ENCODE peak calls at places on chromosomes 2 and 18, in nine cellular contexts. One of them, this sample, is unnamed.
A peak's percentile ranks its signal among the peaks of the same experiment; 100 is the strongest.

GRCh38 chr2:222452422-222452950 is 28.1 kb downstream of the SGPP2 start:
- DNase-seq in adrenal gland: no peak
- DNase-seq in mesothelial cell of epicardium: no peak
- DNase-seq in uterus: peak; percentile 20
- DNase-seq in AG04450: no peak
- DNase-seq in GM13977: no peak
- DNase-seq in astrocyte of the cerebellum: no peak
- DNase-seq in pancreas: no peak
- DNase-seq in IMR-90: no peak
- DNase-seq in this sample: no peak

GRCh38 chr2:103809946-103810345 is 1044.0 kb upstream of the POU3F3 start:
- DNase-seq in uterus: no peak
- DNase-seq in adrenal gland: no peak
- DNase-seq in mesothelial cell of epicardium: no peak
- DNase-seq in AG04450: no peak
- DNase-seq in GM13977: no peak
- DNase-seq in IMR-90: no peak
- DNase-seq in astrocyte of the cerebellum: no peak
- DNase-seq in pancreas: no peak
- DNase-seq in this sample: no peak

GRCh38 chr2:170966648-170967396 is 37.8 kb downstream of the GORASP2 start:
- DNase-seq in uterus: no peak
- DNase-seq in AG04450: no peak
- DNase-seq in mesothelial cell of epicardium: no peak
- DNase-seq in astrocyte of the cerebellum: no peak
- DNase-seq in pancreas: no peak
- DNase-seq in adrenal gland: no peak
- DNase-seq in GM13977: no peak
- DNase-seq in IMR-90: no peak
- DNase-seq in this sample: no peak

GRCh38 chr18:8176554-8176953 is 432.7 kb upstream of the RAB12 start:
- DNase-seq in GM13977: no peak
- DNase-seq in astrocyte of the cerebellum: no peak
- DNase-seq in mesothelial cell of epicardium: no peak
- DNase-seq in IMR-90: no peak
- DNase-seq in AG04450: no peak
- DNase-seq in pancreas: peak; percentile 31
- DNase-seq in uterus: no peak
- DNase-seq in adrenal gland: peak; percentile 37
- DNase-seq in this sample: no peak

GRCh38 chr2:167264380-167264779 is 376.1 kb downstream of the XIRP2 start:
- DNase-seq in GM13977: no peak
- DNase-seq in pancreas: no peak
- DNase-seq in IMR-90: no peak
- DNase-seq in astrocyte of the cerebellum: no peak
- DNase-seq in mesothelial cell of epicardium: no peak
- DNase-seq in adrenal gland: no peak
- DNase-seq in uterus: no peak
- DNase-seq in AG04450: no peak
- DNase-seq in this sample: no peak

GRCh38 chr2:17713291-17713690 is 40.3 kb downstream of the SMC6 start:
- DNase-seq in IMR-90: no peak
- DNase-seq in mesothelial cell of epicardium: no peak
- DNase-seq in adrenal gland: no peak
- DNase-seq in GM13977: no peak
- DNase-seq in uterus: no peak
- DNase-seq in pancreas: no peak
- DNase-seq in astrocyte of the cerebellum: no peak
- DNase-seq in AG04450: no peak
- DNase-seq in this sample: no peak

GRCh38 chr2:191538334-191538910 is 139.5 kb upstream of the NABP1 start:
- DNase-seq in IMR-90: no peak
- DNase-seq in pancreas: no peak
- DNase-seq in AG04450: no peak
- DNase-seq in mesothelial cell of epicardium: no peak
- DNase-seq in uterus: no peak
- DNase-seq in GM13977: no peak
- DNase-seq in astrocyte of the cerebellum: no peak
- DNase-seq in adrenal gland: no peak
- DNase-seq in this sample: no peak

GRCh38 chr2:55877101-55877500 is 46.5 kb downstream of the EFEMP1 start:
- DNase-seq in adrenal gland: no peak
- DNase-seq in GM13977: no peak
- DNase-seq in IMR-90: no peak
- DNase-seq in uterus: no peak
- DNase-seq in mesothelial cell of epicardium: no peak
- DNase-seq in AG04450: no peak
- DNase-seq in astrocyte of the cerebellum: no peak
- DNase-seq in pancreas: no peak
- DNase-seq in this sample: no peak

GRCh38 chr2:106095478-106096392 is 98.4 kb downstream of the UXS1 start:
- DNase-seq in mesothelial cell of epicardium: no peak
- DNase-seq in AG04450: no peak
- DNase-seq in astrocyte of the cerebellum: no peak
- DNase-seq in uterus: no peak
- DNase-seq in adrenal gland: no peak
- DNase-seq in GM13977: no peak
- DNase-seq in IMR-90: no peak
- DNase-seq in pancreas: no peak
- DNase-seq in this sample: no peak

GRCh38 chr2:37454851-37455762 is 110.7 kb downstream of the QPCT start:
- DNase-seq in mesothelial cell of epicardium: no peak
- DNase-seq in adrenal gland: no peak
- DNase-seq in GM13977: no peak
- DNase-seq in astrocyte of the cerebellum: no peak
- DNase-seq in IMR-90: no peak
- DNase-seq in AG04450: no peak
- DNase-seq in uterus: peak; percentile 50
- DNase-seq in pancreas: no peak
- DNase-seq in this sample: no peak

GRCh38 chr2:11830708-11831301 is 84.4 kb downstream of the LPIN1 start:
- DNase-seq in uterus: no peak
- DNase-seq in astrocyte of the cerebellum: no peak
- DNase-seq in GM13977: no peak
- DNase-seq in AG04450: no peak
- DNase-seq in mesothelial cell of epicardium: no peak
- DNase-seq in pancreas: no peak
- DNase-seq in IMR-90: no peak
- DNase-seq in adrenal gland: no peak
- DNase-seq in this sample: no peak

GRCh38 chr2:111162718-111163331 is 42.1 kb downstream of the BCL2L11 start:
- DNase-seq in pancreas: no peak
- DNase-seq in mesothelial cell of epicardium: no peak
- DNase-seq in IMR-90: peak; percentile 43
- DNase-seq in AG04450: no peak
- DNase-seq in astrocyte of the cerebellum: no peak
- DNase-seq in GM13977: no peak
- DNase-seq in uterus: no peak
- DNase-seq in adrenal gland: no peak
- DNase-seq in this sample: no peak

GRCh38 chr2:19361325-19361990 is 3.0 kb upstream of the OSR1 start:
- DNase-seq in mesothelial cell of epicardium: peak; percentile 55
- DNase-seq in adrenal gland: no peak
- DNase-seq in AG04450: no peak
- DNase-seq in uterus: no peak
- DNase-seq in GM13977: peak; percentile 26
- DNase-seq in pancreas: no peak
- DNase-seq in IMR-90: no peak
- DNase-seq in astrocyte of the cerebellum: no peak
- DNase-seq in this sample: no peak

GRCh38 chr2:212618636-212619035 is 80.0 kb upstream of the ERBB4 start:
- DNase-seq in AG04450: no peak
- DNase-seq in pancreas: no peak
- DNase-seq in IMR-90: peak; percentile 42
- DNase-seq in mesothelial cell of epicardium: no peak
- DNase-seq in GM13977: no peak
- DNase-seq in astrocyte of the cerebellum: no peak
- DNase-seq in adrenal gland: no peak
- DNase-seq in uterus: no peak
- DNase-seq in this sample: no peak

GRCh38 chr18:13500227-13500865 is 226.0 kb downstream of the FAM210A start:
- DNase-seq in IMR-90: peak; percentile 57
- DNase-seq in GM13977: no peak
- DNase-seq in AG04450: no peak
- DNase-seq in uterus: no peak
- DNase-seq in mesothelial cell of epicardium: no peak
- DNase-seq in adrenal gland: no peak
- DNase-seq in astrocyte of the cerebellum: peak; percentile 81
- DNase-seq in pancreas: no peak
- DNase-seq in this sample: peak; percentile 16

GRCh38 chr18:44392933-44393332 is 287.8 kb upstream of the SETBP1 start:
- DNase-seq in astrocyte of the cerebellum: no peak
- DNase-seq in GM13977: no peak
- DNase-seq in uterus: no peak
- DNase-seq in AG04450: no peak
- DNase-seq in IMR-90: no peak
- DNase-seq in adrenal gland: no peak
- DNase-seq in pancreas: no peak
- DNase-seq in mesothelial cell of epicardium: no peak
- DNase-seq in this sample: no peak

GRCh38 chr2:231395188-231396057 is at the start of gene B3GNT7:
- DNase-seq in mesothelial cell of epicardium: no peak
- DNase-seq in adrenal gland: no peak
- DNase-seq in uterus: no peak
- DNase-seq in astrocyte of the cerebellum: no peak
- DNase-seq in GM13977: peak; percentile 85
- DNase-seq in pancreas: peak; percentile 69
- DNase-seq in AG04450: no peak
- DNase-seq in IMR-90: no peak
- DNase-seq in this sample: no peak

GRCh38 chr2:235135990-235136561 is 184.3 kb downstream of the SH3BP4 start:
- DNase-seq in GM13977: peak; percentile 52
- DNase-seq in astrocyte of the cerebellum: peak; percentile 54
- DNase-seq in adrenal gland: peak; percentile 78
- DNase-seq in AG04450: peak; percentile 47
- DNase-seq in uterus: peak; percentile 73
- DNase-seq in pancreas: peak; percentile 80
- DNase-seq in mesothelial cell of epicardium: peak; percentile 83
- DNase-seq in IMR-90: peak; percentile 82
- DNase-seq in this sample: peak; percentile 47
- TF ChIP-seq CTCF in GM13977: peak; percentile 59
- TF ChIP-seq CTCF in astrocyte of the cerebellum: peak; percentile 75
- TF ChIP-seq CTCF in adrenal gland: peak; percentile 69
- TF ChIP-seq CTCF in AG04450: peak; percentile 86
- TF ChIP-seq CTCF in uterus: peak; percentile 57
- TF ChIP-seq CTCF in pancreas: peak; percentile 70
- TF ChIP-seq CTCF in mesothelial cell of epicardium: peak; percentile 83
- TF ChIP-seq CTCF in IMR-90: peak; percentile 86
- TF ChIP-seq CTCF in this sample: peak; percentile 83

DNA sequence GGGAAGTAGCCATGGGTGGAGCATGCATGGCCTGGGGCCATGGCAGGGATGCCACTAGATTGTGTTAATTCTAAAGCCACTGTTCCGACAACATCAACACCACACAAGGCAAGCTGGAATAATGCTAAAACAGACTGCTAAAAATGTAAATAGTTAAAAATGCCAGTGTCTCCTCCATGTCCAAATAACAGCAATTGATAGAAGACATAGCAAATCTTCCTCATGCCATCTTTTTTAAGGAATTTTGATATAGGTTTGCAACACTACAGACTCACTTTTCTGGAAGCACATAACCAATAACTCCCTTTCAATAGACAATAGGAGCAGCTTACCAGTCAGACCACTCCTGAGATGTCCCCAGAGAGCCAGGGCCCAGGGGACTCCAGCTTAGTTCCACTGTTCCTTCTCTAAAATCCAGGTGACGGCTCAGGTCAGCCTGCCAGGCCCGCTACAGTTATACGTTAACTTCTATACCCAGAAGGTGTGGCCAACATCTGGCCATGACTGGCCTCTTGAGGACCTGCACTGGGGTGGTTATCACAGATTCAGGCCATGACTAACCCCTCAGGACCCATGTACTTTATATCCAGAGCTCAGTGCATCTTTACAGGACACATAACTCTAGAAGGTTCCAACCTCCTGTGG is 20.3 kb downstream of the TUBB6 start:
- DNase-seq in astrocyte of the cerebellum: no peak
- DNase-seq in AG04450: no peak
- DNase-seq in GM13977: no peak
- DNase-seq in pancreas: no peak
- DNase-seq in adrenal gland: no peak
- DNase-seq in uterus: no peak
- DNase-seq in mesothelial cell of epicardium: no peak
- DNase-seq in IMR-90: no peak
- DNase-seq in this sample: no peak
- TF ChIP-seq CTCF in astrocyte of the cerebellum: no peak
- TF ChIP-seq CTCF in AG04450: no peak
- TF ChIP-seq CTCF in GM13977: no peak
- TF ChIP-seq CTCF in pancreas: no peak
- TF ChIP-seq CTCF in adrenal gland: no peak
- TF ChIP-seq CTCF in uterus: no peak
- TF ChIP-seq CTCF in mesothelial cell of epicardium: no peak
- TF ChIP-seq CTCF in IMR-90: no peak
- TF ChIP-seq CTCF in this sample: no peak

GRCh38 chr18:24023185-24023814 is 8.7 kb downstream of the TTC39C start:
- DNase-seq in IMR-90: no peak
- DNase-seq in GM13977: no peak
- DNase-seq in AG04450: no peak
- DNase-seq in adrenal gland: no peak
- DNase-seq in pancreas: no peak
- DNase-seq in mesothelial cell of epicardium: no peak
- DNase-seq in astrocyte of the cerebellum: no peak
- DNase-seq in uterus: no peak
- DNase-seq in this sample: no peak
- TF ChIP-seq CTCF in IMR-90: no peak
- TF ChIP-seq CTCF in GM13977: no peak
- TF ChIP-seq CTCF in AG04450: no peak
- TF ChIP-seq CTCF in adrenal gland: no peak
- TF ChIP-seq CTCF in pancreas: no peak
- TF ChIP-seq CTCF in mesothelial cell of epicardium: no peak
- TF ChIP-seq CTCF in astrocyte of the cerebellum: peak; percentile 18
- TF ChIP-seq CTCF in uterus: no peak
- TF ChIP-seq CTCF in this sample: no peak

GRCh38 chr2:50748652-50749174 is 283.2 kb downstream of the NRXN1 start:
- DNase-seq in IMR-90: peak; percentile 2
- DNase-seq in astrocyte of the cerebellum: no peak
- DNase-seq in adrenal gland: no peak
- DNase-seq in pancreas: no peak
- DNase-seq in GM13977: no peak
- DNase-seq in mesothelial cell of epicardium: no peak
- DNase-seq in uterus: no peak
- DNase-seq in AG04450: no peak
- DNase-seq in this sample: no peak

GRCh38 chr2:50751255-50752069 is 280.5 kb downstream of the NRXN1 start:
- DNase-seq in uterus: no peak
- DNase-seq in AG04450: no peak
- DNase-seq in mesothelial cell of epicardium: no peak
- DNase-seq in astrocyte of the cerebellum: no peak
- DNase-seq in GM13977: no peak
- DNase-seq in IMR-90: peak; percentile 32
- DNase-seq in adrenal gland: no peak
- DNase-seq in pancreas: no peak
- DNase-seq in this sample: no peak

GRCh38 chr2:50749226-50749625 is 282.7 kb downstream of the NRXN1 start:
- DNase-seq in pancreas: no peak
- DNase-seq in astrocyte of the cerebellum: no peak
- DNase-seq in adrenal gland: no peak
- DNase-seq in mesothelial cell of epicardium: no peak
- DNase-seq in IMR-90: no peak
- DNase-seq in GM13977: no peak
- DNase-seq in AG04450: no peak
- DNase-seq in uterus: no peak
- DNase-seq in this sample: no peak

GRCh38 chr2:50743471-50743870 is 288.5 kb downstream of the NRXN1 start:
- DNase-seq in IMR-90: no peak
- DNase-seq in GM13977: no peak
- DNase-seq in astrocyte of the cerebellum: no peak
- DNase-seq in adrenal gland: no peak
- DNase-seq in pancreas: no peak
- DNase-seq in AG04450: no peak
- DNase-seq in uterus: no peak
- DNase-seq in mesothelial cell of epicardium: no peak
- DNase-seq in this sample: no peak

GRCh38 chr2:50746526-50746925 is 285.4 kb downstream of the NRXN1 start:
- DNase-seq in GM13977: peak; percentile 5
- DNase-seq in pancreas: peak; percentile 16
- DNase-seq in adrenal gland: no peak
- DNase-seq in AG04450: no peak
- DNase-seq in astrocyte of the cerebellum: no peak
- DNase-seq in IMR-90: peak; percentile 27
- DNase-seq in uterus: no peak
- DNase-seq in mesothelial cell of epicardium: no peak
- DNase-seq in this sample: no peak
- TF ChIP-seq CTCF in GM13977: peak; percentile 62
- TF ChIP-seq CTCF in pancreas: peak; percentile 22
- TF ChIP-seq CTCF in adrenal gland: no peak
- TF ChIP-seq CTCF in AG04450: peak; percentile 67
- TF ChIP-seq CTCF in astrocyte of the cerebellum: peak; percentile 68
- TF ChIP-seq CTCF in IMR-90: peak; percentile 49
- TF ChIP-seq CTCF in uterus: no peak
- TF ChIP-seq CTCF in mesothelial cell of epicardium: no peak
- TF ChIP-seq CTCF in this sample: no peak

This sample was measured in AG09319.